ENCODE peak calls at places on chromosomes 1 and 21, in six cellular contexts. U, K, P, Y, F and S are unnamed samples.

GRCh38 chr1:200129480-200129879 is 102.0 kb downstream of the NR5A2 start:
- DNase-seq in U (peak; percentile 32), K (no peak), P (no peak), Y (no peak), F (no peak), S (peak; percentile 38)

GRCh38 chr1:4838231-4838630 is 183.8 kb downstream of the AJAP1 start:
- DNase-seq in U (no peak), K (no peak), P (no peak), Y (no peak), F (no peak), S (no peak)

GRCh38 chr1:241356187-241356518 is 852 bp downstream of the RGS7 start:
- DNase-seq in U (no peak), K (no peak), P (no peak), Y (no peak), F (no peak), S (no peak)

GRCh38 chr1:110005971-110006370 is 21.4 kb downstream of the AHCYL1 start:
- DNase-seq in U (no peak), K (no peak), P (no peak), Y (no peak), F (no peak), S (no peak)

GRCh38 chr1:178283409-178283808 is 189.5 kb downstream of the RASAL2 start:
- DNase-seq in U (no peak), K (no peak), P (no peak), Y (no peak), F (no peak), S (peak; percentile 91)

GRCh38 chr1:162384116-162384515 is 2.6 kb downstream of the C1orf226 start:
- DNase-seq in U (no peak), K (no peak), P (no peak), Y (no peak), F (no peak), S (no peak)

GRCh38 chr1:56557746-56558145 is 21.6 kb downstream of the PLPP3 start:
- DNase-seq in U (no peak), K (no peak), P (no peak), Y (no peak), F (no peak), S (no peak)

GRCh38 chr1:184504695-184505338 is 118.0 kb downstream of the C1orf21 start:
- DNase-seq in U (no peak), K (no peak), P (no peak), Y (no peak), F (no peak), S (no peak)

GRCh38 chr1:201375169-201375568 is 2.3 kb downstream of the TNNT2 start:
- DNase-seq in U (no peak), K (no peak), P (no peak), Y (no peak), F (no peak), S (no peak)

GRCh38 chr1:7587108-7587507 is 184.0 kb upstream of the VAMP3 start:
- DNase-seq in U (no peak), K (no peak), P (no peak), Y (no peak), F (no peak), S (no peak)

GRCh38 chr1:26190373-26190987 is at the start of gene CATSPER4:
- DNase-seq in U (no peak), K (no peak), P (no peak), Y (no peak), F (no peak), S (peak; percentile 88)

GRCh38 chr21:15514073-15514946 is 215.5 kb upstream of the USP25 start:
- DNase-seq in U (peak; percentile 57), K (no peak), P (peak; percentile 44), Y (no peak), F (no peak), S (no peak)

GRCh38 chr1:6016191-6016865 is 24.1 kb upstream of the NPHP4 start:
- DNase-seq in U (no peak), K (no peak), P (no peak), Y (peak; percentile 60), F (no peak), S (no peak)

GRCh38 chr1:202162049-202162417 is 1.6 kb upstream of the PTPN7 start:
- DNase-seq in U (no peak), K (no peak), P (peak; percentile 46), Y (no peak), F (no peak), S (no peak)

GRCh38 chr1:77757616-77758015 is 2.0 kb downstream of the USP33 start:
- DNase-seq in U (no peak), K (no peak), P (no peak), Y (peak; percentile 75), F (no peak), S (no peak)

GRCh38 chr1:178238722-178239510 is 145.0 kb downstream of the RASAL2 start:
- DNase-seq in U (no peak), K (no peak), P (no peak), Y (peak; percentile 78), F (no peak), S (no peak)

GRCh38 chr21:36936361-36937135 is 29.9 kb downstream of the HLCS start:
- DNase-seq in U (no peak), K (no peak), P (no peak), Y (no peak), F (no peak), S (no peak)

GRCh38 chr1:81695741-81696140 is 105.0 kb upstream of the ADGRL2 start:
- DNase-seq in U (no peak), K (peak; percentile 24), P (no peak), Y (peak; percentile 69), F (no peak), S (no peak)

GRCh38 chr1:20486457-20487235 is 636 bp upstream of the CAMK2N1 start:
- DNase-seq in U (no peak), K (peak; percentile 82), P (no peak), Y (no peak), F (peak; percentile 66), S (no peak)

GRCh38 chr1:83033682-83034081 is 965.2 kb downstream of the TTLL7 start:
- DNase-seq in U (no peak), K (no peak), P (no peak), Y (no peak), F (no peak), S (no peak)

GRCh38 chr1:153649867-153650235 is 8.7 kb upstream of the SNAPIN start:
- DNase-seq in U (no peak), K (no peak), P (no peak), Y (no peak), F (peak; percentile 68), S (no peak)

GRCh38 chr1:63915121-63915520 is 141.3 kb downstream of the ROR1 start:
- DNase-seq in U (no peak), K (no peak), P (no peak), Y (no peak), F (no peak), S (no peak)

GRCh38 chr21:42160111-42160949 is 58.6 kb upstream of the ABCG1 start:
- DNase-seq in U (peak; percentile 30), K (no peak), P (no peak), Y (no peak), F (no peak), S (no peak)

GRCh38 chr1:80153762-80154555 is 1147.4 kb upstream of the ADGRL4 start:
- DNase-seq in U (no peak), K (no peak), P (no peak), Y (no peak), F (no peak), S (no peak)

GRCh38 chr1:8075511-8076051 is 49.5 kb upstream of the ERRFI1 start:
- DNase-seq in U (no peak), K (no peak), P (no peak), Y (no peak), F (no peak), S (no peak)

GRCh38 chr1:153677718-153678518 is 570 bp upstream of the NPR1 start:
- DNase-seq in U (peak; percentile 37), K (peak; percentile 50), P (peak; percentile 43), Y (no peak), F (no peak), S (no peak)

GRCh38 chr1:243507672-243508302 is 251.9 kb downstream of the SDCCAG8 start:
- DNase-seq in U (no peak), K (no peak), P (no peak), Y (no peak), F (no peak), S (no peak)

GRCh38 chr21:27021046-27021445 is 54.2 kb upstream of the ADAMTS5 start:
- DNase-seq in U (no peak), K (no peak), P (no peak), Y (no peak), F (no peak), S (no peak)

GRCh38 chr1:156496211-156496761 is 4.3 kb downstream of the MEF2D start:
- DNase-seq in U (no peak), K (no peak), P (no peak), Y (peak; percentile 48), F (no peak), S (no peak)

GRCh38 chr1:8219530-8219929 is 98.4 kb upstream of the SLC45A1 start:
- DNase-seq in U (no peak), K (no peak), P (no peak), Y (no peak), F (no peak), S (no peak)

GRCh38 chr1:217135569-217135915 is 412.3 kb upstream of the ESRRG start:
- DNase-seq in U (no peak), K (peak; percentile 33), P (no peak), Y (no peak), F (no peak), S (no peak)

GRCh38 chr1:156707486-156708244 is 2.3 kb upstream of the CRABP2 start:
- DNase-seq in U (no peak), K (no peak), P (no peak), Y (no peak), F (no peak), S (no peak)

GRCh38 chr1:34578306-34578705 is 176.5 kb upstream of the GJB5 start:
- DNase-seq in U (no peak), K (no peak), P (no peak), Y (no peak), F (no peak), S (no peak)

GRCh38 chr1:85502625-85503083 is 37.7 kb upstream of the DDAH1 start:
- DNase-seq in U (no peak), K (peak; percentile 56), P (no peak), Y (no peak), F (no peak), S (peak; percentile 50)